ENCODE peak calls at places on chromosomes 16 and 17, in ten cellular contexts. H is mucosa of descending colon; V is Peyer's patch; I is A549; A is SK-N-SH; B is RWPE2; G is HepG2; K is CD4-positive, CD25-positive, alpha-beta regulatory T cell; Z is A673; W is esophagus squamous epithelium. J is an unnamed sample.
A peak's percentile ranks its signal among the peaks of the same experiment; 100 is the strongest.

GRCh38 chr16:79607587-79607986 is 7.0 kb upstream of the MAF start:
- DNase-seq in H (no peak), V (no peak), I (no peak), A (no peak), B (no peak), G (no peak), K (no peak), Z (no peak), W (no peak), J (no peak)

GRCh38 chr16:24035127-24035842 is 199.5 kb downstream of the PRKCB start:
- DNase-seq in H (peak; percentile 28), V (peak; percentile 61), I (no peak), A (no peak), B (no peak), G (no peak), K (no peak), Z (no peak), W (no peak), J (no peak)

GRCh38 chr16:52405441-52405840 is 141.5 kb downstream of the TOX3 start:
- DNase-seq in H (no peak), V (no peak), I (no peak), A (no peak), B (no peak), G (no peak), K (no peak), Z (no peak), W (no peak), J (no peak)

GRCh38 chr16:50266337-50267091 is at the start of gene ADCY7:
- DNase-seq in H (peak; percentile 80), V (peak; percentile 92), I (no peak), A (peak; percentile 85), B (peak; percentile 79), G (no peak), K (peak; percentile 72), Z (peak; percentile 87), W (peak; percentile 28), J (no peak)

GRCh38 chr17:50076591-50077235 is 18.4 kb upstream of the PDK2 start:
- DNase-seq in H (no peak), V (no peak), I (no peak), A (no peak), B (no peak), G (no peak), K (no peak), Z (peak; percentile 42), W (no peak), J (no peak)

GRCh38 chr16:56042416-56042815 is 148.9 kb upstream of the GNAO1 start:
- DNase-seq in H (no peak), V (no peak), I (no peak), A (no peak), B (no peak), G (no peak), K (no peak), Z (no peak), W (no peak), J (no peak)

GRCh38 chr16:86604436-86605220 is 26.3 kb downstream of the FOXL1 start:
- DNase-seq in H (no peak), V (peak; percentile 62), I (no peak), A (no peak), B (no peak), G (no peak), K (peak; percentile 32), Z (no peak), W (no peak), J (no peak)

GRCh38 chr16:65342231-65342866 is 220.5 kb upstream of the CDH11 start:
- DNase-seq in H (no peak), V (no peak), I (no peak), A (no peak), B (no peak), G (no peak), K (no peak), Z (no peak), W (no peak), J (no peak)

GRCh38 chr16:6682142-6682811 is 650.4 kb upstream of the RBFOX1 start:
- DNase-seq in H (peak; percentile 55), V (peak; percentile 47), I (peak; percentile 3), A (peak; percentile 53), B (no peak), G (peak; percentile 20), K (no peak), Z (peak; percentile 64), W (no peak), J (peak; percentile 37)

GRCh38 chr16:3829631-3830536 is 50.6 kb downstream of the CREBBP start:
- DNase-seq in H (no peak), V (no peak), I (no peak), A (no peak), B (no peak), G (no peak), K (no peak), Z (no peak), W (no peak), J (no peak)

GRCh38 chr17:4162775-4163498 is 19.9 kb downstream of the CYB5D2 start:
- DNase-seq in H (no peak), V (no peak), I (no peak), A (no peak), B (no peak), G (no peak), K (no peak), Z (no peak), W (no peak), J (no peak)

GRCh38 chr17:32477220-32477619 is 9.6 kb upstream of the CDK5R1 start:
- DNase-seq in H (no peak), V (no peak), I (no peak), A (no peak), B (no peak), G (no peak), K (no peak), Z (no peak), W (no peak), J (no peak)

GRCh38 chr17:50056217-50056960 is 479 bp downstream of the ITGA3 start:
- DNase-seq in H (peak; percentile 75), V (peak; percentile 81), I (no peak), A (peak; percentile 89), B (no peak), G (peak; percentile 45), K (peak; percentile 27), Z (peak; percentile 64), W (no peak), J (peak; percentile 80)

GRCh38 chr17:75152971-75153853 is 1.1 kb downstream of the JPT1 start:
- DNase-seq in H (peak; percentile 72), V (peak; percentile 84), I (peak; percentile 70), A (peak; percentile 72), B (peak; percentile 66), G (peak; percentile 34), K (no peak), Z (peak; percentile 64), W (no peak), J (peak; percentile 62)

GRCh38 chr17:40328386-40328766 is 19.4 kb downstream of the RARA start:
- DNase-seq in H (no peak), V (no peak), I (no peak), A (no peak), B (no peak), G (no peak), K (no peak), Z (no peak), W (no peak), J (no peak)
- H3K4me1 ChIP-seq in H (peaks cover 75% of the 10 kb centered on the region), V (peaks cover 96% of the 10 kb centered on the region), I (peaks cover 93% of the 10 kb centered on the region), A (peaks cover 87% of the 10 kb centered on the region), B (peaks cover 36% of the 10 kb centered on the region), G (peaks cover 77% of the 10 kb centered on the region), K (peaks cover 99% of the 10 kb centered on the region), Z (peaks cover 9% of the 10 kb centered on the region), W (peaks cover 95% of the 10 kb centered on the region), J (peaks cover 17% of the 10 kb centered on the region)

DNA sequence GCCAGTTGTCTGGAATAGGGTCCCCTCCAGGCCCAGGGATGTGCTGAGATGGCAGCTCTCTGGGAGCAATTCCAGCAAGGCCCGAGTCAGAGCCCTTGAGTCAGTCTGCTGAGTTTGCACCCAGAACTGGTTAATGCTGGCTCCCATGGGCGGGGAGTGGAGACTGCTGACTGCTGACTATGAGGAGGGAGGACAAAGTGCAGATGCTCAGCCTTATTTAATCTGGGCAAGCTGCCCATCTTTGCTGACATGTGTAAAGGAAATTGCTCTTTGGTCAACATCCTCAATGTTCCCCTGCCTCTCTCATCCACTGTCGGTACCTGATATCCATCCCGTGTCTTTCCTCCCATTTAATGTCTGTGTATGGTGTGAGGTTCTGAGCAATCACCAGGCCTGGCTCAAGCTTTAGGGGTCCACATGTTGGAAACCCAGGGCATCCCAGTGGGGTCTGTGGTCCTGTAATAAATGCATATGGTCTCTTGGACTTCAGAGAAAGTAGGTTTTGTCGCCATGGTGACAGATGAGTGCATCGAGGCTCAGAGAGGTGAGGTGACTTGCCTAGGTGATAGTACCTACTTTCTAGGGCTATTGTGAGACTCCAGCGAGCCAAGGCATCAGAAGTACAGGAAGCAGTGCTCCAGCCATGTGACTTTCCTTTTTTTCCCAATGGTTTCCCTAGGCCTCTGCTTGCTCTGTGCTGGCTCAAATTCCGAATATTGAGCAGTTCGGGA is 20.0 kb upstream of the RNF135 start:
- DNase-seq in H (peak; percentile 96), V (peak; percentile 93), I (no peak), A (peak; percentile 78), B (no peak), G (peak; percentile 91), K (no peak), Z (peak; percentile 11), W (no peak), J (peak; percentile 49)
- H3K4me1 ChIP-seq in H (peaks cover 9% of the 10 kb centered on the region), V (peaks cover 22% of the 10 kb centered on the region), I (peaks cover 11% of the 10 kb centered on the region), A (peaks cover 12% of the 10 kb centered on the region), B (no peaks in the 10 kb centered on the region), G (peaks cover 35% of the 10 kb centered on the region), K (no peaks in the 10 kb centered on the region), Z (no peaks in the 10 kb centered on the region), W (no peaks in the 10 kb centered on the region), J (peaks cover 14% of the 10 kb centered on the region)

DNA sequence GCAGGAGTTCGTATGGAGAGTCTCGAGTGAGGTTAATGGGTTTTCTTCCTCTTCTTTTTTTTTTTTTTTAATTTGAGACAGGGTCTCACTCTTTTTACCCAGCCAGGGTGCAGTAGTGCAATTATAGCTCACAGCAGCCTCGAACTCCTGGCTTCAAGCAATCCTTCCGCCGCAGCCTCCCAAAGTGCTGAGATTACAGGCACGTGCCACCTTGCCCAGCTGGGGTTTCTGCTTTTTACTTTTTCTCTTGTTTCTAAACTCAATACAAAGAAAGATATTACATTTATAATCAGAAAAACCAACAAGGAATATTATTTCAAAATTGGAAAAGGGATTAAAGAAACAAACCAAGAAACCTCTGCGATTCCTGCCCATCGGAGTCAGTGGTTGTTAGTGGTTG is 175.9 kb downstream of the SEC14L1 start:
- DNase-seq in H (no peak), V (peak; percentile 30), I (no peak), A (no peak), B (no peak), G (no peak), K (no peak), Z (no peak), W (no peak), J (no peak)
- H3K4me1 ChIP-seq in H (peaks cover 26% of the 10 kb centered on the region), V (peaks cover 59% of the 10 kb centered on the region), I (peaks cover 58% of the 10 kb centered on the region), A (peaks cover 58% of the 10 kb centered on the region), B (peaks cover 47% of the 10 kb centered on the region), G (peaks cover 52% of the 10 kb centered on the region), K (peaks cover 12% of the 10 kb centered on the region), Z (peaks cover 29% of the 10 kb centered on the region), W (peaks cover 50% of the 10 kb centered on the region), J (peaks cover 65% of the 10 kb centered on the region)

DNA sequence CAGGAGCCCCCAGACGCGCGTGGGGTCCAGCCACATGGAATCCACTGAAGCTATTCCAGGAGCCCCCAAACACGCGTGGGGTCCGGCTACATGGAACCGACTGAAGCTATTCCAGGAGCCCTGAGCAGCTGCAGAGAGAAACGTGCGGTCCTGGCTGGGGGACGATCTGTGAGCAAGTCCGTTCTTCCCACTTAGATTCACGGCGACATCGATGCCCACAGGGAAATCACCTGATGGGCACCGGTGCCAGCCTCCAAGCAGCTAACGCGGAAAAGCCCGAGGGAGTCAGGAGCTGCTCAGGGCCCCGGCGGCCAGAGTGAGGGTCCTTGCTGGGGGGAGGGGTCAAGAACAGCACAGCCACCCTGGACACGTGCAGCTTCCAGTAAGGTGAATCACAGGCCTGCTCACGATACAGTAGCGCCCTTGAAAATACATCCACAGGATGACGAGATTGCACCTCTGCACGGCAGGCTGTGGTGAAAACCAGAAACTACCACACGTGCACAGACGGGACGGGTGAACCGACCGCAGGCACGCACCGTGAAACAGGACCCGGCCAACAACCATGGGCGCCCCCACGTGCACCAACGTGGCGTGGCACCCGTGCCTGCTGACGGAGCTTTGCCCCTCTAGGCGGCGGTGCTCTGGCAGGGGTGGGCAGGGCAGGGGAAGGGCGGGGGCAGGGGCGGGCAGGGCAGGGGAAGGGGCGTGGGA is 77.7 kb upstream of the GNG13 start:
- DNase-seq in H (no peak), V (peak; percentile 67), I (peak; percentile 63), A (peak; percentile 80), B (peak; percentile 63), G (no peak), K (no peak), Z (peak; percentile 49), W (no peak), J (no peak)
- H3K4me1 ChIP-seq in H (no peaks in the 10 kb centered on the region), V (no peaks in the 10 kb centered on the region), I (no peaks in the 10 kb centered on the region), A (no peaks in the 10 kb centered on the region), B (no peaks in the 10 kb centered on the region), G (no peaks in the 10 kb centered on the region), K (no peaks in the 10 kb centered on the region), Z (no peaks in the 10 kb centered on the region), W (no peaks in the 10 kb centered on the region), J (no peaks in the 10 kb centered on the region)

J was measured in Caco-2.